ENCODE peak calls at places on chromosomes 4 and X, in six cellular contexts. D is fibroblast of pulmonary artery, I is cardiac fibroblast, P is SK-N-SH, Y is heart right ventricle, F is A549. Z is an unnamed sample.

GRCh38 chr4:73687414-73687813 is 53.0 kb upstream of the CXCL8 start:
- DNase-seq in D (no peak), Y (no peak), F (no peak), I (no peak), P (no peak), Z (no peak)

GRCh38 chrX:24963823-24964222 is 51.9 kb downstream of the ARX start:
- DNase-seq in D (no peak), Y (no peak), F (no peak), P (no peak), I (no peak), Z (no peak)

GRCh38 chr4:88341227-88342192 is 37.1 kb upstream of the HERC6 start:
- DNase-seq in F (peak; percentile 57), Y (peak; percentile 61), P (no peak), I (peak; percentile 96), D (peak; percentile 89), Z (no peak)

GRCh38 chr4:610411-611261 is 14.7 kb upstream of the PDE6B start:
- DNase-seq in I (peak; percentile 62), F (peak; percentile 26), D (peak; percentile 41), Y (no peak), P (no peak), Z (peak; percentile 28)

GRCh38 chr4:80365928-80366327 is 30.4 kb downstream of the CFAP299 start:
- DNase-seq in F (peak; percentile 14), I (peak; percentile 75), P (peak; percentile 34), Y (no peak), D (peak; percentile 73), Z (peak; percentile 84)

GRCh38 chrX:37846934-37847732 is at the start of gene DYNLT3:
- DNase-seq in P (peak; percentile 50), I (peak; percentile 72), F (peak; percentile 84), D (peak; percentile 71), Y (peak; percentile 79), Z (peak; percentile 64)

GRCh38 chr4:27217261-27217769 is 356.7 kb downstream of the STIM2 start:
- DNase-seq in P (no peak), F (no peak), I (no peak), D (peak; percentile 1), Y (no peak), Z (no peak)

GRCh38 chr4:99404595-99405287 is 30.4 kb downstream of the ADH7 start:
- DNase-seq in D (peak; percentile 87), I (peak; percentile 95), Y (no peak), P (no peak), F (no peak), Z (no peak)

GRCh38 chrX:136039968-136040367 is 54.7 kb downstream of the SLC9A6 start:
- DNase-seq in I (no peak), D (no peak), Y (no peak), P (no peak), F (no peak), Z (no peak)

GRCh38 chr4:52142816-52143215 is 91.7 kb downstream of the SPATA18 start:
- DNase-seq in I (peak; percentile 9), F (no peak), P (no peak), D (no peak), Y (no peak), Z (no peak)

GRCh38 chr4:3462321-3462789 is 751 bp upstream of the DOK7 start:
- DNase-seq in I (no peak), D (no peak), F (no peak), Y (no peak), P (no peak), Z (no peak)

GRCh38 chr4:168631241-168632151 is 134.6 kb downstream of the PALLD start:
- DNase-seq in F (peak; percentile 73), I (peak; percentile 79), D (peak; percentile 64), P (peak; percentile 87), Y (peak; percentile 57), Z (no peak)

GRCh38 chr4:172686021-172686420 is 482.6 kb upstream of the GALNT7 start:
- DNase-seq in F (no peak), Y (no peak), I (no peak), P (no peak), D (no peak), Z (no peak)

GRCh38 chr4:100641326-100641725 is 123.5 kb upstream of the EMCN start:
- DNase-seq in P (no peak), Y (no peak), F (no peak), I (no peak), D (no peak), Z (no peak)

GRCh38 chrX:106615041-106615440 is 3.3 kb downstream of the RADX start:
- DNase-seq in D (no peak), I (no peak), F (no peak), Y (no peak), P (no peak), Z (no peak)

GRCh38 chr4:58301384-58301783 is 1191.2 kb upstream of the IGFBP7 start:
- DNase-seq in I (peak; percentile 2), Y (no peak), D (peak; percentile 77), P (no peak), F (peak; percentile 36), Z (no peak)

GRCh38 chr4:97656034-97656720 is 487.1 kb downstream of the STPG2 start:
- DNase-seq in I (peak; percentile 91), Y (no peak), D (peak; percentile 93), F (peak; percentile 51), P (no peak), Z (no peak)

GRCh38 chr4:10456270-10457254 is 664 bp downstream of the ZNF518B start:
- DNase-seq in Y (peak; percentile 59), I (peak; percentile 63), F (peak; percentile 56), D (peak; percentile 67), P (peak; percentile 70), Z (no peak)

GRCh38 chr4:85966308-85966882 is 393.5 kb downstream of the MAPK10 start:
- DNase-seq in D (peak; percentile 77), I (peak; percentile 55), P (no peak), F (no peak), Y (no peak), Z (no peak)

GRCh38 chr4:170090667-170091052 is 904 bp upstream of the AADAT start:
- DNase-seq in I (peak; percentile 36), Y (no peak), P (peak; percentile 16), F (no peak), D (peak; percentile 11), Z (peak; percentile 82)

GRCh38 chr4:115648786-115649185 is 535.4 kb upstream of the NDST4 start:
- DNase-seq in P (no peak), Y (no peak), D (no peak), I (no peak), F (no peak), Z (no peak)

GRCh38 chr4:102403115-102403514 is 57.8 kb upstream of the SLC39A8 start:
- DNase-seq in D (no peak), P (no peak), Y (no peak), F (no peak), I (no peak), Z (no peak)

DNA sequence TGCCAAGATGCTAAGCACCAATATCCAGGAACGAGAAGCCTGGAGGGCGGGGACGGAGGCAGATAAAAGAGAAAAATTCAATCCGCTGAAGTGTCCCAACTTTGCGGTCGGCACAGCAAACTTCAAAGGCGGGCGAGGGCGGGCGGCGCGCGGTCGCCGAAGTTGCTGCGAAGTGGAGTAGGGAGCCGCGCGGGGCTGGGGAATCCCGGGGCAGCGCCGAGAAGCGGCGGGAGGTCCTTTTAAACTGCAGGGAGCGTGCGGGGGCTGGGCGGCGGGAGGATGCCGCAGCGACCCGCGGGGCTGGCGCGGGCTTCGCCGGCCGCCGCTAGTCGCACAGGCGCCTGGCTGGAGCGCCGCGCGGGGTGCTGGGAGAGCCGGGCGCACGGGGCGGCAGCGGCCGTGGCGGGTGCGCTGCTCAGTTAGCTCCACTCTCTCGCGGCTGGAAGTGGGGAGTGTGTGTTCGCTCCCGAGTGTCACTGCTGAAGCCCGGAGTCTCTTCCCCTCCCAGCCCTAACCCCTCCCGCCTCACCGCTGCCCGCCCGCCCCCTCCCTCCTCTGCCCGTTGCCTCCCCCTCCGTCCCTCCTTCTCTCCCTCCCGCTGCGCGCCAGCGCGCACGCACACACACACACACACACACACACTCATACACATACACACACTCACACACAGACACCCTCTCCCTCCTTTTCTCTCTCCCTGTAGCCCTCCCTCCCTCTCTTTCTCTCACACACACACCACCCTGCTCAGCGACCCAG is at the start of gene NDNF:
- DNase-seq in D (peak; percentile 36), F (no peak), I (peak; percentile 31), P (peak; percentile 79), Y (peak; percentile 44), Z (no peak)
- H3K4me3 ChIP-seq in D (peak within 1 kb of the TSS; percentile 51), F (peak within 1 kb of the TSS; percentile 51), I (peak within 1 kb of the TSS; percentile 43), P (peak within 1 kb of the TSS; percentile 53), Y (peak within 1 kb of the TSS; percentile 70), Z (peak within 1 kb of the TSS; percentile 9)

GRCh38 chr4:8085491-8086479 is 72.8 kb downstream of the ABLIM2 start:
- DNase-seq in D (no peak), P (no peak), I (no peak), Y (no peak), F (no peak), Z (no peak)
- TF ChIP-seq CTCF in D (no peak), P (no peak), I (no peak), Y (no peak), F (no peak), Z (no peak)

DNA sequence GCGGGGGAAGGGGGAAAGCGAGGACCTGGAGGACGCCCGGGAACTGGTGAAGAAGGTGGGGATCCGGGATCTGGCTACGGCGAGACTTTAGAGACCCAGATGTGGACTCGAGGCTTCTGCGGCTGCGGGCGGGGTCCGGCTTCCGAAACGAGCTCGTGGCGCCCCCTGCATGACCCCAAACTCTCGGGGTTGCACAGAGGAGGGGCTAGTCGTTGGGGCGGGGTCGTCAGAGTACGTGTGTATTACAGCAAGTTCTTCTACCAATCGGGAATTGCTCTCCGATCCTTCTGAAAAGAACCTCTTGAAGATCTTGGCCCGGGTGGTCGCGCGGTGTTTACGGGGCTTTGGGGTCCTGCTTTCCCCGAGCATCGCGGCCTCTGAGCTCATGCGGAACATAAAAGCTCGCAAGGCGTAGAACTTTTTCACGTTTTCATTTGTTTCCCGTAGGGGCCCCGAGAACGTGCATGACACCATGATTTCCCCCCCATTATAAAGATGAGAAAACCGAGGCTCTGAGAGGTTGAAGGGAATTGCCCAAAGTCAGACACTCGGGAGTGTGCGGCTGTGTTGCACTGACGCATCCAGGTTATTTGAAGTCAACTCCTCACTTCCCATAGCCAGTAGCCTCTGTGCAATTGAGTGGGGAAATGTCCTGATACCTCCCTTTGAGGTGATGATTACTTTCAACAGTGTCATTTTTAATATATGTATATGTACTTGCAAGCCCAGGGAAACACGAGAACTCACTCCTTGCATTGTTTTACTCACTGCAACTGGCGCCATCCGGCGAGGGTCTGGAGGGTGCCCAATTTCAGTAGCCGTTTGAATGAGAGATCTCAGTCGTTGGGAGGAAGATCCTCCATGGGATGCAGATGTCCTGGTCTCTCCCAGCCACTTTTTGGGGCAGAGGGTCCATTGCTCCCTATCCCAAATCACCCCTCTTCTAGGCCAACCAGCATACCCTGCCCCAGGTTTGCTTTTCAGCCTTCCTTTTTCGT is at the start of gene BEND4:
- DNase-seq in D (no peak), Y (no peak), P (peak; percentile 17), F (peak; percentile 6), I (no peak), Z (no peak)
- H3K4me3 ChIP-seq in D (no peak within 1 kb of the TSS), Y (peak within 1 kb of the TSS; percentile 52), P (peak within 1 kb of the TSS; percentile 49), F (peak within 1 kb of the TSS; percentile 42), I (peak within 1 kb of the TSS; percentile 26), Z (peak within 1 kb of the TSS; percentile 53)

DNA sequence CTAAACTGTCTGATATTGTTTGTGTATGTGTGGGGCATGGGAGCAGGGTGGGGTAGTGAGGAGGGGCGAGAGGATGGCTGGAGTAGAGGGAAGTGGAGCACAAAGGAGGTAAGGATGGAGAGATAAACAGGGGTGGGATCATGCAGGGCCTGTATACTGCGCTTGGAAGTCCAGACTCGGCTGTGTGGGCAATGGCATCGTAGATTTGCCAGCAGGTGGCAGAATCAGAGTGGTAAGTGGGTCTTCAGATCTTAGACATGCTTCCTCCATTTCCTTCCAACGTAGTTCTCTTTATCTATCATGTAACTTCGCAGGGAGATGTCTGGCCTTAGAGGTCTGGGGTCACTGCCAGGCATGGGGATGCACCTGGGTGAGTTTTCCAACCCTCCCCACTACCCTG is 155.5 kb downstream of the PDGFRA start:
- DNase-seq in F (peak; percentile 25), P (no peak), D (peak; percentile 57), I (peak; percentile 60), Y (peak; percentile 24), Z (peak; percentile 13)
- TF ChIP-seq CTCF in F (no peak), P (peak; percentile 67), D (peak; percentile 47), I (peak; percentile 60), Y (peak; percentile 13), Z (peak; percentile 52)